ENCODE peak calls at places on chromosomes 3 and 15, in six cellular contexts. One of them, this sample, is unnamed.

GRCh38 chr3:50623840-50624474 is 7.0 kb downstream of the MAPKAPK3 start:
- DNase-seq in hepatocyte: no peak
- DNase-seq in GM23338: no peak
- DNase-seq in astrocyte: no peak
- DNase-seq in GM23248: peak; percentile 77
- DNase-seq in H1: no peak
- DNase-seq in this sample: no peak

GRCh38 chr3:126158016-126158911 is 22.1 kb downstream of the ALDH1L1 start:
- DNase-seq in hepatocyte: no peak
- DNase-seq in GM23338: no peak
- DNase-seq in astrocyte: no peak
- DNase-seq in GM23248: no peak
- DNase-seq in H1: no peak
- DNase-seq in this sample: no peak

GRCh38 chr3:178367817-178368617 is 168.2 kb upstream of the KCNMB2 start:
- DNase-seq in hepatocyte: no peak
- DNase-seq in GM23338: no peak
- DNase-seq in astrocyte: peak; percentile 61
- DNase-seq in GM23248: peak; percentile 34
- DNase-seq in H1: no peak
- DNase-seq in this sample: no peak

GRCh38 chr15:62428851-62429250 is 263.8 kb upstream of the C2CD4B start:
- DNase-seq in hepatocyte: no peak
- DNase-seq in GM23338: no peak
- DNase-seq in astrocyte: no peak
- DNase-seq in GM23248: no peak
- DNase-seq in H1: no peak
- DNase-seq in this sample: no peak

GRCh38 chr3:64533565-64534317 is 154.1 kb downstream of the ADAMTS9 start:
- DNase-seq in hepatocyte: peak; percentile 95
- DNase-seq in GM23338: peak; percentile 96
- DNase-seq in astrocyte: peak; percentile 67
- DNase-seq in GM23248: peak; percentile 90
- DNase-seq in H1: peak; percentile 86
- DNase-seq in this sample: peak; percentile 95

GRCh38 chr3:127392146-127392470 is 104.3 kb upstream of the PRR20G start:
- DNase-seq in hepatocyte: no peak
- DNase-seq in GM23338: no peak
- DNase-seq in astrocyte: no peak
- DNase-seq in GM23248: no peak
- DNase-seq in H1: no peak
- DNase-seq in this sample: peak; percentile 71

GRCh38 chr15:40590635-40591105 is 3.4 kb upstream of the KNL1 start:
- DNase-seq in hepatocyte: peak; percentile 51
- DNase-seq in GM23338: no peak
- DNase-seq in astrocyte: no peak
- DNase-seq in GM23248: peak; percentile 6
- DNase-seq in H1: no peak
- DNase-seq in this sample: no peak

GRCh38 chr15:33226559-33227181 is 32.2 kb upstream of the FMN1 start:
- DNase-seq in hepatocyte: peak; percentile 46
- DNase-seq in GM23338: peak; percentile 73
- DNase-seq in astrocyte: peak; percentile 24
- DNase-seq in GM23248: peak; percentile 46
- DNase-seq in H1: no peak
- DNase-seq in this sample: peak; percentile 33

GRCh38 chr3:9037113-9037715 is 73.9 kb upstream of the RAD18 start:
- DNase-seq in hepatocyte: no peak
- DNase-seq in GM23338: no peak
- DNase-seq in astrocyte: no peak
- DNase-seq in GM23248: peak; percentile 43
- DNase-seq in H1: no peak
- DNase-seq in this sample: no peak

GRCh38 chr3:23751485-23751811 is 54.3 kb upstream of the UBE2E1 start:
- DNase-seq in hepatocyte: no peak
- DNase-seq in GM23338: peak; percentile 94
- DNase-seq in astrocyte: peak; percentile 47
- DNase-seq in GM23248: no peak
- DNase-seq in H1: peak; percentile 34
- DNase-seq in this sample: peak; percentile 86

GRCh38 chr3:167491626-167492025 is 17.8 kb upstream of the SERPINI2 start:
- DNase-seq in hepatocyte: no peak
- DNase-seq in GM23338: peak; percentile 19
- DNase-seq in astrocyte: no peak
- DNase-seq in GM23248: no peak
- DNase-seq in H1: no peak
- DNase-seq in this sample: no peak

GRCh38 chr3:182979103-182979697 is 1.1 kb downstream of the DCUN1D1 start:
- DNase-seq in hepatocyte: peak; percentile 18
- DNase-seq in GM23338: no peak
- DNase-seq in astrocyte: peak; percentile 6
- DNase-seq in GM23248: peak; percentile 50
- DNase-seq in H1: no peak
- DNase-seq in this sample: peak; percentile 30

GRCh38 chr15:85164841-85165466 is 183.3 kb downstream of the PDE8A start:
- DNase-seq in hepatocyte: peak; percentile 43
- DNase-seq in GM23338: peak; percentile 56
- DNase-seq in astrocyte: no peak
- DNase-seq in GM23248: no peak
- DNase-seq in H1: no peak
- DNase-seq in this sample: no peak

GRCh38 chr3:24493951-24494615 is 567 bp downstream of the THRB start:
- DNase-seq in hepatocyte: peak; percentile 77
- DNase-seq in GM23338: peak; percentile 68
- DNase-seq in astrocyte: no peak
- DNase-seq in GM23248: peak; percentile 71
- DNase-seq in H1: no peak
- DNase-seq in this sample: peak; percentile 53

GRCh38 chr3:99641984-99642383 is 3.6 kb downstream of the COL8A1 start:
- DNase-seq in hepatocyte: no peak
- DNase-seq in GM23338: no peak
- DNase-seq in astrocyte: no peak
- DNase-seq in GM23248: no peak
- DNase-seq in H1: no peak
- DNase-seq in this sample: no peak

GRCh38 chr3:72567976-72568560 is 280.2 kb downstream of the SHQ1 start:
- DNase-seq in hepatocyte: no peak
- DNase-seq in GM23338: no peak
- DNase-seq in astrocyte: no peak
- DNase-seq in GM23248: no peak
- DNase-seq in H1: no peak
- DNase-seq in this sample: peak; percentile 28

GRCh38 chr15:64895285-64896065 is 16.2 kb upstream of the ANKDD1A start:
- DNase-seq in hepatocyte: no peak
- DNase-seq in GM23338: no peak
- DNase-seq in astrocyte: no peak
- DNase-seq in GM23248: peak; percentile 68
- DNase-seq in H1: no peak
- DNase-seq in this sample: no peak

GRCh38 chr3:38487323-38487722 is 8.8 kb upstream of the EXOG start:
- DNase-seq in hepatocyte: no peak
- DNase-seq in GM23338: no peak
- DNase-seq in astrocyte: no peak
- DNase-seq in GM23248: no peak
- DNase-seq in H1: no peak
- DNase-seq in this sample: no peak

GRCh38 chr15:69524296-69524695 is 71.7 kb downstream of the RPLP1 start:
- DNase-seq in hepatocyte: peak; percentile 58
- DNase-seq in GM23338: no peak
- DNase-seq in astrocyte: no peak
- DNase-seq in GM23248: no peak
- DNase-seq in H1: no peak
- DNase-seq in this sample: peak; percentile 55

GRCh38 chr3:116005404-116005803 is 382.1 kb downstream of the GAP43 start:
- DNase-seq in hepatocyte: peak; percentile 69
- DNase-seq in GM23338: no peak
- DNase-seq in astrocyte: peak; percentile 99
- DNase-seq in GM23248: peak; percentile 99
- DNase-seq in H1: no peak
- DNase-seq in this sample: no peak

GRCh38 chr3:182967218-182968204 is 12.8 kb downstream of the DCUN1D1 start:
- DNase-seq in hepatocyte: no peak
- DNase-seq in GM23338: no peak
- DNase-seq in astrocyte: no peak
- DNase-seq in GM23248: no peak
- DNase-seq in H1: no peak
- DNase-seq in this sample: no peak

GRCh38 chr3:169662215-169663070 is 1.1 kb downstream of the MECOM start:
- DNase-seq in hepatocyte: peak; percentile 90
- DNase-seq in GM23338: peak; percentile 90
- DNase-seq in astrocyte: peak; percentile 51
- DNase-seq in GM23248: peak; percentile 83
- DNase-seq in H1: no peak
- DNase-seq in this sample: peak; percentile 93

GRCh38 chr3:194832346-194833104 is 146.8 kb downstream of the FAM43A start:
- DNase-seq in hepatocyte: no peak
- DNase-seq in GM23338: no peak
- DNase-seq in astrocyte: no peak
- DNase-seq in GM23248: no peak
- DNase-seq in H1: no peak
- DNase-seq in this sample: no peak

GRCh38 chr15:98333206-98333605 is 315.1 kb upstream of the IGF1R start:
- DNase-seq in hepatocyte: no peak
- DNase-seq in GM23338: no peak
- DNase-seq in astrocyte: no peak
- DNase-seq in GM23248: no peak
- DNase-seq in H1: no peak
- DNase-seq in this sample: no peak

GRCh38 chr3:8840556-8840955 is 71.1 kb upstream of the OXTR start:
- DNase-seq in hepatocyte: peak; percentile 25
- DNase-seq in GM23338: no peak
- DNase-seq in astrocyte: peak; percentile 91
- DNase-seq in GM23248: no peak
- DNase-seq in H1: no peak
- DNase-seq in this sample: no peak

DNA sequence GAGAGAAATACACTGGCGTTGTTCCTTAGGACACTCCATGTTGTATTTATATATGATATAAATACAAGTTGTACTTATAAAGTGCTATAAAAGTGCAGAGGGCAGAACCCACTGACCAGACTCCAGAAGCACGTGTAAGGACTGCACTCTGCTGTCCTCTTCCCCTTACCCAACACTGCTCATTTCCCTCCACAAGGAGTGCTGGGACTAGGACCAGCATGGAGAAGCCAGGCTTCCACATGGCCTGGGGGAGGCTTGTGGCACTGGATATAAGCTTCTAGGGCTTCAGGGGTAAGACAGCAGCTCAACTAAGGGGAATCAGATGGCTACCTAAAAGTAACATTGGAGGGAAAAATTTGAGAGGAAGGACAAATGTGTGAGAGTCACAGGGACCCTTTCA is 556.9 kb downstream of the IGSF11 start:
- DNase-seq in hepatocyte: no peak
- DNase-seq in GM23338: no peak
- DNase-seq in astrocyte: no peak
- DNase-seq in GM23248: no peak
- DNase-seq in H1: no peak
- DNase-seq in this sample: no peak
- H3K27ac ChIP-seq in hepatocyte: no peak overlapping the region
- H3K27ac ChIP-seq in GM23338: no peak overlapping the region
- H3K27ac ChIP-seq in astrocyte: no peak overlapping the region
- H3K27ac ChIP-seq in GM23248: no peak overlapping the region
- H3K27ac ChIP-seq in H1: no peak overlapping the region
- H3K27ac ChIP-seq in this sample: no peak overlapping the region

GRCh38 chr15:41640985-41641384 is 19.2 kb upstream of the MGA start:
- DNase-seq in hepatocyte: no peak
- DNase-seq in GM23338: no peak
- DNase-seq in astrocyte: no peak
- DNase-seq in GM23248: no peak
- DNase-seq in H1: no peak
- DNase-seq in this sample: no peak
- TF ChIP-seq EZH2 in hepatocyte: no peak
- TF ChIP-seq EZH2 in GM23338: no peak
- TF ChIP-seq EZH2 in astrocyte: no peak
- TF ChIP-seq EZH2 in GM23248: no peak
- TF ChIP-seq EZH2 in H1: no peak
- TF ChIP-seq EZH2 in this sample: no peak

GRCh38 chr3:33808559-33808958 is 10.1 kb downstream of the PDCD6IP start:
- DNase-seq in hepatocyte: no peak
- DNase-seq in GM23338: no peak
- DNase-seq in astrocyte: no peak
- DNase-seq in GM23248: peak; percentile 51
- DNase-seq in H1: no peak
- DNase-seq in this sample: no peak
- H3K4me2 ChIP-seq in hepatocyte: no peak overlapping the region
- H3K4me2 ChIP-seq in GM23338: no peak overlapping the region
- H3K4me2 ChIP-seq in astrocyte: no peak overlapping the region
- H3K4me2 ChIP-seq in GM23248: no peak overlapping the region
- H3K4me2 ChIP-seq in H1: no peak overlapping the region
- H3K4me2 ChIP-seq in this sample: no peak overlapping the region

GRCh38 chr3:186983372-186984058 is 53.2 kb downstream of the ST6GAL1 start:
- DNase-seq in hepatocyte: peak; percentile 21
- DNase-seq in GM23338: no peak
- DNase-seq in astrocyte: no peak
- DNase-seq in GM23248: peak; percentile 24
- DNase-seq in H1: no peak
- DNase-seq in this sample: no peak

GRCh38 chr3:186986406-186986805 is 56.1 kb downstream of the ST6GAL1 start:
- DNase-seq in hepatocyte: no peak
- DNase-seq in GM23338: no peak
- DNase-seq in astrocyte: no peak
- DNase-seq in GM23248: no peak
- DNase-seq in H1: no peak
- DNase-seq in this sample: no peak

GRCh38 chr3:186986811-186987210 is 56.5 kb downstream of the ST6GAL1 start:
- DNase-seq in hepatocyte: no peak
- DNase-seq in GM23338: no peak
- DNase-seq in astrocyte: no peak
- DNase-seq in GM23248: no peak
- DNase-seq in H1: no peak
- DNase-seq in this sample: no peak

GRCh38 chr3:186984064-186984463 is 53.7 kb downstream of the ST6GAL1 start:
- DNase-seq in hepatocyte: no peak
- DNase-seq in GM23338: no peak
- DNase-seq in astrocyte: no peak
- DNase-seq in GM23248: no peak
- DNase-seq in H1: no peak
- DNase-seq in this sample: no peak

DNA sequence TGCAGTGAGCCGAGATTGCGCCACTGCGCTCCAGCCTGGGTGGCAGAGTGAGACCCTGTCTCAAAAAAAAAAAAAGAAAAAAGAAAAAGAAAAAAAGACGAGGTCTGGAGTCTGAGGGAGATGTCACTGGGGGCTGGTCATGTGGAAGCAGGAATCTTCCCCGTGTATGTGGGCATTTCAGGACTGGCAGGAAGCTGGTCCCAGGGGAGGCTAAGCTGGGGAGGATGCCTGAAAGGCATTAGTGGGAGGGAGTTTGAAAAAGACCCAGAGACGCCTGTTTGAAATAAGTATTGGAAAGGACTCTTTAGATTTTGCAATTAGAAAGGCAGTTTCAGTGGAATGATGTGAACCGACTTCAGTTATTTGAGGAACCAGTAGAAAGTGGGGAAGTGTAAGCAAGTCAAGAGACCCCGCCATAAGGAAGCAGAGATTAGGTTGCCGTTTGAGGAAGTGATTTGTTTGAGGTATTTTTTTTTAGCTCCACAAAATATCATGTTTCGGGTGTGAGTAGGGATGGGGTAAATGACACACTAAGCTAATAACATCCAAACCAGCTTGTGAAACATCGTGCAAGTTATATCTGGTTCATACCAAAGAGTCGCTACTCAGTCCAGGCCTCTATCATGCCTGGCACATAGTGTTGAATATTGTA is 55.5 kb downstream of the ST6GAL1 start:
- DNase-seq in hepatocyte: no peak
- DNase-seq in GM23338: no peak
- DNase-seq in astrocyte: no peak
- DNase-seq in GM23248: no peak
- DNase-seq in H1: no peak
- DNase-seq in this sample: no peak
- H3K27ac ChIP-seq in hepatocyte: no peak overlapping the region
- H3K27ac ChIP-seq in GM23338: no peak overlapping the region
- H3K27ac ChIP-seq in astrocyte: no peak overlapping the region
- H3K27ac ChIP-seq in GM23248: no peak overlapping the region
- H3K27ac ChIP-seq in H1: no peak overlapping the region
- H3K27ac ChIP-seq in this sample: no peak overlapping the region

This sample was measured in neural progenitor cell.